ENCODE peak calls at places on chromosomes 5 and 9, in six cellular contexts. One of them, this sample, is unnamed.

GRCh38 chr9:79609468-79610018 is 37.8 kb downstream of the TLE4 start:
- DNase-seq in CD8-positive, alpha-beta memory T cell: no peak
- DNase-seq in Panc1: no peak
- DNase-seq in BE2C: peak; percentile 27
- DNase-seq in transverse colon: no peak
- DNase-seq in fibroblast of lung: no peak
- DNase-seq in this sample: no peak

GRCh38 chr9:89483592-89484474 is 14.1 kb downstream of the SEMA4D start:
- DNase-seq in CD8-positive, alpha-beta memory T cell: peak; percentile 62
- DNase-seq in Panc1: no peak
- DNase-seq in BE2C: no peak
- DNase-seq in transverse colon: peak; percentile 66
- DNase-seq in fibroblast of lung: no peak
- DNase-seq in this sample: no peak

GRCh38 chr5:77143998-77144836 is 57.1 kb upstream of the ZBED3 start:
- DNase-seq in CD8-positive, alpha-beta memory T cell: no peak
- DNase-seq in Panc1: peak; percentile 62
- DNase-seq in BE2C: peak; percentile 79
- DNase-seq in transverse colon: peak; percentile 71
- DNase-seq in fibroblast of lung: peak; percentile 69
- DNase-seq in this sample: peak; percentile 84

GRCh38 chr9:109244179-109245132 is 76.4 kb downstream of the EPB41L4B start:
- DNase-seq in CD8-positive, alpha-beta memory T cell: peak; percentile 38
- DNase-seq in Panc1: peak; percentile 71
- DNase-seq in BE2C: peak; percentile 73
- DNase-seq in transverse colon: peak; percentile 78
- DNase-seq in fibroblast of lung: peak; percentile 60
- DNase-seq in this sample: peak; percentile 81

GRCh38 chr5:14410068-14410941 is 171.3 kb upstream of the OTULINL start:
- DNase-seq in CD8-positive, alpha-beta memory T cell: no peak
- DNase-seq in Panc1: no peak
- DNase-seq in BE2C: peak; percentile 75
- DNase-seq in transverse colon: no peak
- DNase-seq in fibroblast of lung: peak; percentile 9
- DNase-seq in this sample: no peak

GRCh38 chr5:19739691-19740090 is 248.3 kb downstream of the CDH18 start:
- DNase-seq in CD8-positive, alpha-beta memory T cell: no peak
- DNase-seq in Panc1: no peak
- DNase-seq in BE2C: peak; percentile 74
- DNase-seq in transverse colon: no peak
- DNase-seq in fibroblast of lung: no peak
- DNase-seq in this sample: no peak

GRCh38 chr5:5370375-5370774 is 52.1 kb upstream of the ICE1 start:
- DNase-seq in CD8-positive, alpha-beta memory T cell: no peak
- DNase-seq in Panc1: no peak
- DNase-seq in BE2C: no peak
- DNase-seq in transverse colon: no peak
- DNase-seq in fibroblast of lung: no peak
- DNase-seq in this sample: no peak

GRCh38 chr9:135864447-135865049 is 42.8 kb downstream of the CAMSAP1 start:
- DNase-seq in CD8-positive, alpha-beta memory T cell: peak; percentile 39
- DNase-seq in Panc1: peak; percentile 24
- DNase-seq in BE2C: peak; percentile 72
- DNase-seq in transverse colon: peak; percentile 59
- DNase-seq in fibroblast of lung: peak; percentile 29
- DNase-seq in this sample: peak; percentile 58

GRCh38 chr9:21746550-21746949 is 55.9 kb upstream of the MTAP start:
- DNase-seq in CD8-positive, alpha-beta memory T cell: no peak
- DNase-seq in Panc1: no peak
- DNase-seq in BE2C: no peak
- DNase-seq in transverse colon: no peak
- DNase-seq in fibroblast of lung: no peak
- DNase-seq in this sample: no peak

GRCh38 chr5:38640012-38640395 is 83.6 kb upstream of the LIFR start:
- DNase-seq in CD8-positive, alpha-beta memory T cell: no peak
- DNase-seq in Panc1: no peak
- DNase-seq in BE2C: no peak
- DNase-seq in transverse colon: no peak
- DNase-seq in fibroblast of lung: peak; percentile 53
- DNase-seq in this sample: no peak

GRCh38 chr5:41794478-41794877 is 75.7 kb downstream of the OXCT1 start:
- DNase-seq in CD8-positive, alpha-beta memory T cell: no peak
- DNase-seq in Panc1: no peak
- DNase-seq in BE2C: peak; percentile 39
- DNase-seq in transverse colon: no peak
- DNase-seq in fibroblast of lung: peak; percentile 99
- DNase-seq in this sample: no peak

GRCh38 chr9:83620841-83621636 is 1.9 kb upstream of the IDNK start:
- DNase-seq in CD8-positive, alpha-beta memory T cell: peak; percentile 13
- DNase-seq in Panc1: peak; percentile 33
- DNase-seq in BE2C: peak; percentile 57
- DNase-seq in transverse colon: peak; percentile 52
- DNase-seq in fibroblast of lung: peak; percentile 39
- DNase-seq in this sample: peak; percentile 70

GRCh38 chr5:71887680-71888079 is 168.6 kb downstream of the CARTPT start:
- DNase-seq in CD8-positive, alpha-beta memory T cell: no peak
- DNase-seq in Panc1: no peak
- DNase-seq in BE2C: no peak
- DNase-seq in transverse colon: no peak
- DNase-seq in fibroblast of lung: peak; percentile 86
- DNase-seq in this sample: no peak

GRCh38 chr5:74625742-74626241 is 14.7 kb downstream of the ENC1 start:
- DNase-seq in CD8-positive, alpha-beta memory T cell: no peak
- DNase-seq in Panc1: no peak
- DNase-seq in BE2C: peak; percentile 80
- DNase-seq in transverse colon: no peak
- DNase-seq in fibroblast of lung: peak; percentile 92
- DNase-seq in this sample: no peak

GRCh38 chr5:143341807-143342570 is 61.5 kb downstream of the NR3C1 start:
- DNase-seq in CD8-positive, alpha-beta memory T cell: no peak
- DNase-seq in Panc1: peak; percentile 48
- DNase-seq in BE2C: no peak
- DNase-seq in transverse colon: no peak
- DNase-seq in fibroblast of lung: peak; percentile 71
- DNase-seq in this sample: no peak

GRCh38 chr9:125839322-125839721 is 92.1 kb downstream of the PBX3 start:
- DNase-seq in CD8-positive, alpha-beta memory T cell: no peak
- DNase-seq in Panc1: no peak
- DNase-seq in BE2C: no peak
- DNase-seq in transverse colon: no peak
- DNase-seq in fibroblast of lung: no peak
- DNase-seq in this sample: no peak
- H3K4me1 ChIP-seq in CD8-positive, alpha-beta memory T cell: no peaks in the 10 kb centered on the region
- H3K4me1 ChIP-seq in Panc1: peaks cover 6% of the 10 kb centered on the region
- H3K4me1 ChIP-seq in BE2C: peaks cover 22% of the 10 kb centered on the region
- H3K4me1 ChIP-seq in transverse colon: no peaks in the 10 kb centered on the region
- H3K4me1 ChIP-seq in fibroblast of lung: no peaks in the 10 kb centered on the region
- H3K4me1 ChIP-seq in this sample: peaks cover 35% of the 10 kb centered on the region

GRCh38 chr5:54254482-54255198 is 55.7 kb downstream of the ARL15 start:
- DNase-seq in CD8-positive, alpha-beta memory T cell: no peak
- DNase-seq in Panc1: no peak
- DNase-seq in BE2C: no peak
- DNase-seq in transverse colon: no peak
- DNase-seq in fibroblast of lung: peak; percentile 25
- DNase-seq in this sample: peak; percentile 29
- H3K4me3 ChIP-seq in CD8-positive, alpha-beta memory T cell: no peak overlapping the region
- H3K4me3 ChIP-seq in Panc1: no peak overlapping the region
- H3K4me3 ChIP-seq in BE2C: no peak overlapping the region
- H3K4me3 ChIP-seq in transverse colon: no peak overlapping the region
- H3K4me3 ChIP-seq in fibroblast of lung: no peak overlapping the region
- H3K4me3 ChIP-seq in this sample: no peak overlapping the region

GRCh38 chr9:124797343-124798103 is 20.6 kb downstream of the OLFML2A start:
- DNase-seq in CD8-positive, alpha-beta memory T cell: no peak
- DNase-seq in Panc1: no peak
- DNase-seq in BE2C: peak; percentile 59
- DNase-seq in transverse colon: no peak
- DNase-seq in fibroblast of lung: no peak
- DNase-seq in this sample: no peak
- H3K4me1 ChIP-seq in CD8-positive, alpha-beta memory T cell: no peaks in the 10 kb centered on the region
- H3K4me1 ChIP-seq in Panc1: no peaks in the 10 kb centered on the region
- H3K4me1 ChIP-seq in BE2C: no peaks in the 10 kb centered on the region
- H3K4me1 ChIP-seq in transverse colon: peaks cover 6% of the 10 kb centered on the region
- H3K4me1 ChIP-seq in fibroblast of lung: no peaks in the 10 kb centered on the region
- H3K4me1 ChIP-seq in this sample: peaks cover 9% of the 10 kb centered on the region

GRCh38 chr9:111542497-111543254 is 17.7 kb downstream of the ZNF483 start:
- DNase-seq in CD8-positive, alpha-beta memory T cell: no peak
- DNase-seq in Panc1: no peak
- DNase-seq in BE2C: no peak
- DNase-seq in transverse colon: no peak
- DNase-seq in fibroblast of lung: no peak
- DNase-seq in this sample: no peak
- H3K4me3 ChIP-seq in CD8-positive, alpha-beta memory T cell: no peak overlapping the region
- H3K4me3 ChIP-seq in Panc1: no peak overlapping the region
- H3K4me3 ChIP-seq in BE2C: no peak overlapping the region
- H3K4me3 ChIP-seq in transverse colon: no peak overlapping the region
- H3K4me3 ChIP-seq in fibroblast of lung: no peak overlapping the region
- H3K4me3 ChIP-seq in this sample: no peak overlapping the region

DNA sequence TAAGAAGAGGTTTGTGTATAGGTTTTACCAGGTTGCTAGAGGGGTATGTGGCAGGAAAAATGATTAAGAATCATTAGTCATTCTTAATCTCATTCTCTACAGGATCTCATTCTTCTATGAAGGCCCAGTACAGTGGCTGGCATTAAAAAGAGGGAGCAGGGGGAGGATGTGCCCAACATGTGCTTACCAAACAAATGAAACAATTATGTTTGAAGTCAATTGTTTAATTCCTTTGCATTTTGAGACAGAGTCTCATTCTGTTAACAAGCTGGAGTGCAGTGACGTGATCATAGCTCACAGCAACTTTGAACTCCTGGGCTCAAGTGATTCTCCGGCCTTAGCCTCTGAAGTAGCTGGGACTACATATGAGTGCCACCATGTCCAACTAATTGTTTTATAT is 23.0 kb downstream of the FNIP1 start:
- DNase-seq in CD8-positive, alpha-beta memory T cell: no peak
- DNase-seq in Panc1: no peak
- DNase-seq in BE2C: no peak
- DNase-seq in transverse colon: no peak
- DNase-seq in fibroblast of lung: no peak
- DNase-seq in this sample: no peak
- H3K4me1 ChIP-seq in CD8-positive, alpha-beta memory T cell: no peaks in the 10 kb centered on the region
- H3K4me1 ChIP-seq in Panc1: peaks cover 17% of the 10 kb centered on the region
- H3K4me1 ChIP-seq in BE2C: no peaks in the 10 kb centered on the region
- H3K4me1 ChIP-seq in transverse colon: peaks cover 3% of the 10 kb centered on the region
- H3K4me1 ChIP-seq in fibroblast of lung: peaks cover 2% of the 10 kb centered on the region
- H3K4me1 ChIP-seq in this sample: peaks cover 6% of the 10 kb centered on the region

GRCh38 chr5:111532873-111533272 is 20.5 kb upstream of the STARD4 start:
- DNase-seq in CD8-positive, alpha-beta memory T cell: no peak
- DNase-seq in Panc1: no peak
- DNase-seq in BE2C: no peak
- DNase-seq in transverse colon: no peak
- DNase-seq in fibroblast of lung: no peak
- DNase-seq in this sample: no peak
- H3K4me3 ChIP-seq in CD8-positive, alpha-beta memory T cell: no peak overlapping the region
- H3K4me3 ChIP-seq in Panc1: no peak overlapping the region
- H3K4me3 ChIP-seq in BE2C: no peak overlapping the region
- H3K4me3 ChIP-seq in transverse colon: no peak overlapping the region
- H3K4me3 ChIP-seq in fibroblast of lung: no peak overlapping the region
- H3K4me3 ChIP-seq in this sample: no peak overlapping the region

DNA sequence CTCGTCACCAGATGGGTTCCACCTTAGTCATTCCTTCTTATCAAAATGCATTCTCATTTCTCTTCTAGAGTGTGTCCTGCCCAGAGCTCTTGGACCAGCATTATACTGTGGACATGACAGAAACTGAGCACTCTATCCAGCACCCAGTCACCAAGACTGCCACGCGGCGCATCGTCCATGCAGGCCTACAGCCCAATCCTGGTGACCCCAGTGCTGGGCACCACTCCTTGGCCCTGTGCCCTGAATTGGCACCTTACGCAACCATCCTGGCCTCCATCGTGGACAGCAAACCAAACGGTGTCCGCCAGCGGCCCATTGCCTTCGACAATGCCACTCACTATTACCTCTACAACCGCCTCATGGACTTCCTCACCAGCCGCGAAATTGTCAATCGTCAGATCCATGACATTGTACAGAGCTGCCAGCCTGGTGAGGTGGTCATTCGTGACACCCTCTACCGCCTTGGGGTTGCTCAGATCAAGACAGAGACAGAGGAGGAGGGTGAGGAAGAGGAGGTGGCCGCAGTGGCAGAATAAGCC is 34.6 kb downstream of the CSF1R start:
- DNase-seq in CD8-positive, alpha-beta memory T cell: no peak
- DNase-seq in Panc1: no peak
- DNase-seq in BE2C: no peak
- DNase-seq in transverse colon: no peak
- DNase-seq in fibroblast of lung: no peak
- DNase-seq in this sample: no peak
- H3K4me1 ChIP-seq in CD8-positive, alpha-beta memory T cell: no peaks in the 10 kb centered on the region
- H3K4me1 ChIP-seq in Panc1: no peaks in the 10 kb centered on the region
- H3K4me1 ChIP-seq in BE2C: no peaks in the 10 kb centered on the region
- H3K4me1 ChIP-seq in transverse colon: no peaks in the 10 kb centered on the region
- H3K4me1 ChIP-seq in fibroblast of lung: peaks cover 8% of the 10 kb centered on the region
- H3K4me1 ChIP-seq in this sample: no peaks in the 10 kb centered on the region

GRCh38 chr9:131676431-131676972 is 63.4 kb downstream of the RAPGEF1 start:
- DNase-seq in CD8-positive, alpha-beta memory T cell: no peak
- DNase-seq in Panc1: no peak
- DNase-seq in BE2C: no peak
- DNase-seq in transverse colon: peak; percentile 54
- DNase-seq in fibroblast of lung: no peak
- DNase-seq in this sample: no peak

GRCh38 chr9:131677445-131678180 is 62.3 kb downstream of the RAPGEF1 start:
- DNase-seq in CD8-positive, alpha-beta memory T cell: no peak
- DNase-seq in Panc1: no peak
- DNase-seq in BE2C: no peak
- DNase-seq in transverse colon: peak; percentile 50
- DNase-seq in fibroblast of lung: peak; percentile 77
- DNase-seq in this sample: no peak

GRCh38 chr9:131678499-131679111 is 61.3 kb downstream of the RAPGEF1 start:
- DNase-seq in CD8-positive, alpha-beta memory T cell: peak; percentile 60
- DNase-seq in Panc1: peak; percentile 83
- DNase-seq in BE2C: no peak
- DNase-seq in transverse colon: peak; percentile 78
- DNase-seq in fibroblast of lung: peak; percentile 98
- DNase-seq in this sample: no peak

GRCh38 chr9:131675437-131676022 is 64.3 kb downstream of the RAPGEF1 start:
- DNase-seq in CD8-positive, alpha-beta memory T cell: no peak
- DNase-seq in Panc1: no peak
- DNase-seq in BE2C: no peak
- DNase-seq in transverse colon: no peak
- DNase-seq in fibroblast of lung: no peak
- DNase-seq in this sample: no peak

DNA sequence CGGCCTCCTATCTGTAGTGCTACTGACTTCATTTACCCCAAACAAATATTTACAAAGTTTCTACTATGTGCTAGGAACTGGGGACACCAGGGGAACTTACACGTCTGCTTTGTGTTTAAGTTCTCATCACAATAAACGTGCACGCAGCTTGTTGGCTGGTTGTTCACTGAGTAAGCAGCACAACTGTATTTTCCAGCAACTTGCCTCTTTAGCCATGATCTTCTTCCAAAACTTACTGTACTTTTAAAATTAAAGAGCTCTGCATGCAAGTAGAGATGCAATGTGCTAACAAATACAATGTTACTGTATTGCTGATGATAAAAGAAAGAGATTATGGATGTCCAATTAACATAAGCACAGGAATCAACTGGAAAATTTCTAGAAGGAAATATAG is 62.8 kb downstream of the RAPGEF1 start:
- DNase-seq in CD8-positive, alpha-beta memory T cell: no peak
- DNase-seq in Panc1: no peak
- DNase-seq in BE2C: no peak
- DNase-seq in transverse colon: no peak
- DNase-seq in fibroblast of lung: peak; percentile 49
- DNase-seq in this sample: no peak
- H3K4me3 ChIP-seq in CD8-positive, alpha-beta memory T cell: peak overlapping the region; percentile 16
- H3K4me3 ChIP-seq in Panc1: no peak overlapping the region
- H3K4me3 ChIP-seq in BE2C: no peak overlapping the region
- H3K4me3 ChIP-seq in transverse colon: no peak overlapping the region
- H3K4me3 ChIP-seq in fibroblast of lung: no peak overlapping the region
- H3K4me3 ChIP-seq in this sample: no peak overlapping the region

This sample was measured in adrenal gland.